ENCODE peak calls at places on chromosomes 5 and 9, in five cellular contexts. One of them, this sample, is unnamed.

GRCh38 chr5:41334221-41334620 is 120.9 kb upstream of the C6 start:
- DNase-seq in fibroblast of lung: no peak
- DNase-seq in CD8-positive, alpha-beta T cell: no peak
- DNase-seq in tibial nerve: no peak
- DNase-seq in breast epithelium: no peak
- DNase-seq in this sample: no peak

GRCh38 chr5:124289641-124290201 is 456.7 kb downstream of the ZNF608 start:
- DNase-seq in CD8-positive, alpha-beta T cell: no peak
- DNase-seq in tibial nerve: no peak
- DNase-seq in breast epithelium: no peak
- DNase-seq in fibroblast of lung: no peak
- DNase-seq in this sample: no peak

GRCh38 chr9:83708515-83709158 is 879 bp upstream of the UBQLN1 start:
- DNase-seq in CD8-positive, alpha-beta T cell: peak
- DNase-seq in breast epithelium: peak
- DNase-seq in tibial nerve: peak
- DNase-seq in fibroblast of lung: peak
- DNase-seq in this sample: peak

GRCh38 chr9:134163374-134164196 is 779 bp downstream of the RNU6ATAC start:
- DNase-seq in tibial nerve: peak
- DNase-seq in breast epithelium: no peak
- DNase-seq in CD8-positive, alpha-beta T cell: peak
- DNase-seq in fibroblast of lung: peak
- DNase-seq in this sample: peak

GRCh38 chr5:139291051-139291450 is 2.5 kb upstream of the MATR3 start:
- DNase-seq in CD8-positive, alpha-beta T cell: no peak
- DNase-seq in tibial nerve: no peak
- DNase-seq in breast epithelium: no peak
- DNase-seq in fibroblast of lung: no peak
- DNase-seq in this sample: no peak

GRCh38 chr5:28766565-28767158 is 1728.3 kb upstream of the CDH9 start:
- DNase-seq in breast epithelium: no peak
- DNase-seq in tibial nerve: no peak
- DNase-seq in fibroblast of lung: peak
- DNase-seq in CD8-positive, alpha-beta T cell: no peak
- DNase-seq in this sample: no peak

GRCh38 chr9:111095423-111095822 is 57.2 kb upstream of the LPAR1 start:
- DNase-seq in fibroblast of lung: no peak
- DNase-seq in tibial nerve: no peak
- DNase-seq in CD8-positive, alpha-beta T cell: no peak
- DNase-seq in breast epithelium: no peak
- DNase-seq in this sample: no peak

GRCh38 chr5:13188393-13188792 is 756.1 kb downstream of the DNAH5 start:
- DNase-seq in tibial nerve: no peak
- DNase-seq in CD8-positive, alpha-beta T cell: no peak
- DNase-seq in fibroblast of lung: peak
- DNase-seq in breast epithelium: no peak
- DNase-seq in this sample: no peak

GRCh38 chr9:126365780-126366179 is 39.2 kb downstream of the MVB12B start:
- DNase-seq in breast epithelium: no peak
- DNase-seq in CD8-positive, alpha-beta T cell: no peak
- DNase-seq in tibial nerve: no peak
- DNase-seq in fibroblast of lung: no peak
- DNase-seq in this sample: no peak

GRCh38 chr9:136328622-136329041 is 1.3 kb downstream of the GPSM1 start:
- DNase-seq in CD8-positive, alpha-beta T cell: no peak
- DNase-seq in tibial nerve: no peak
- DNase-seq in breast epithelium: no peak
- DNase-seq in fibroblast of lung: peak
- DNase-seq in this sample: no peak

GRCh38 chr9:107675476-107676264 is 186.1 kb upstream of the KLF4 start:
- DNase-seq in CD8-positive, alpha-beta T cell: no peak
- DNase-seq in breast epithelium: no peak
- DNase-seq in fibroblast of lung: no peak
- DNase-seq in tibial nerve: no peak
- DNase-seq in this sample: no peak

GRCh38 chr5:145946112-145946861 is 9.9 kb downstream of the SH3RF2 start:
- DNase-seq in CD8-positive, alpha-beta T cell: no peak
- DNase-seq in fibroblast of lung: peak
- DNase-seq in tibial nerve: no peak
- DNase-seq in breast epithelium: no peak
- DNase-seq in this sample: no peak

GRCh38 chr5:9686211-9686610 is 56.1 kb upstream of the TAS2R1 start:
- DNase-seq in CD8-positive, alpha-beta T cell: no peak
- DNase-seq in fibroblast of lung: peak
- DNase-seq in tibial nerve: no peak
- DNase-seq in breast epithelium: no peak
- DNase-seq in this sample: no peak

GRCh38 chr9:18438300-18438925 is 35.5 kb upstream of the ADAMTSL1 start:
- DNase-seq in tibial nerve: no peak
- DNase-seq in fibroblast of lung: peak
- DNase-seq in CD8-positive, alpha-beta T cell: no peak
- DNase-seq in breast epithelium: peak
- DNase-seq in this sample: peak

GRCh38 chr5:89566340-89566739 is 683.4 kb upstream of the MEF2C start:
- DNase-seq in fibroblast of lung: no peak
- DNase-seq in CD8-positive, alpha-beta T cell: no peak
- DNase-seq in tibial nerve: no peak
- DNase-seq in breast epithelium: no peak
- DNase-seq in this sample: no peak

GRCh38 chr9:92658611-92659010 is 11.3 kb downstream of the IPPK start:
- DNase-seq in breast epithelium: peak
- DNase-seq in fibroblast of lung: no peak
- DNase-seq in tibial nerve: no peak
- DNase-seq in CD8-positive, alpha-beta T cell: no peak
- DNase-seq in this sample: no peak

GRCh38 chr9:121738391-121738790 is 87.0 kb downstream of the DAB2IP start:
- DNase-seq in tibial nerve: no peak
- DNase-seq in breast epithelium: no peak
- DNase-seq in CD8-positive, alpha-beta T cell: no peak
- DNase-seq in fibroblast of lung: no peak
- DNase-seq in this sample: no peak

GRCh38 chr5:177264178-177264577 is 39.3 kb downstream of the RAB24 start:
- DNase-seq in breast epithelium: no peak
- DNase-seq in CD8-positive, alpha-beta T cell: no peak
- DNase-seq in fibroblast of lung: no peak
- DNase-seq in tibial nerve: no peak
- DNase-seq in this sample: no peak

GRCh38 chr9:107638922-107639321 is 149.4 kb upstream of the KLF4 start:
- DNase-seq in breast epithelium: no peak
- DNase-seq in tibial nerve: peak
- DNase-seq in fibroblast of lung: peak
- DNase-seq in CD8-positive, alpha-beta T cell: no peak
- DNase-seq in this sample: no peak

GRCh38 chr5:18829539-18829938 is 1158.5 kb downstream of the CDH18 start:
- DNase-seq in fibroblast of lung: no peak
- DNase-seq in CD8-positive, alpha-beta T cell: no peak
- DNase-seq in breast epithelium: no peak
- DNase-seq in tibial nerve: no peak
- DNase-seq in this sample: no peak

GRCh38 chr9:74281674-74282073 is 215.5 kb upstream of the RORB start:
- DNase-seq in fibroblast of lung: no peak
- DNase-seq in CD8-positive, alpha-beta T cell: no peak
- DNase-seq in breast epithelium: no peak
- DNase-seq in tibial nerve: no peak
- DNase-seq in this sample: no peak

GRCh38 chr9:136910901-136911245 is 24.6 kb downstream of the TRAF2 start:
- DNase-seq in tibial nerve: no peak
- DNase-seq in breast epithelium: no peak
- DNase-seq in CD8-positive, alpha-beta T cell: no peak
- DNase-seq in fibroblast of lung: no peak
- DNase-seq in this sample: no peak

GRCh38 chr5:172110921-172111873 is 76.8 kb downstream of the STK10 start:
- DNase-seq in fibroblast of lung: peak
- DNase-seq in tibial nerve: no peak
- DNase-seq in breast epithelium: no peak
- DNase-seq in CD8-positive, alpha-beta T cell: peak
- DNase-seq in this sample: no peak

GRCh38 chr9:89501311-89501898 is 3.5 kb upstream of the SEMA4D start:
- DNase-seq in CD8-positive, alpha-beta T cell: no peak
- DNase-seq in tibial nerve: no peak
- DNase-seq in fibroblast of lung: no peak
- DNase-seq in breast epithelium: no peak
- DNase-seq in this sample: no peak

GRCh38 chr9:131543141-131543540 is 2.2 kb upstream of the PRRT1B start:
- DNase-seq in CD8-positive, alpha-beta T cell: no peak
- DNase-seq in tibial nerve: no peak
- DNase-seq in fibroblast of lung: no peak
- DNase-seq in breast epithelium: no peak
- DNase-seq in this sample: no peak

GRCh38 chr5:142007237-142007544 is 5.6 kb downstream of the GNPDA1 start:
- DNase-seq in CD8-positive, alpha-beta T cell: no peak
- DNase-seq in fibroblast of lung: no peak
- DNase-seq in tibial nerve: no peak
- DNase-seq in breast epithelium: no peak
- DNase-seq in this sample: no peak

GRCh38 chr5:154211611-154212390 is 21.3 kb downstream of the GALNT10 start:
- DNase-seq in breast epithelium: no peak
- DNase-seq in CD8-positive, alpha-beta T cell: no peak
- DNase-seq in tibial nerve: no peak
- DNase-seq in fibroblast of lung: peak
- DNase-seq in this sample: no peak

GRCh38 chr5:26339576-26339975 is 698.8 kb downstream of the CDH9 start:
- DNase-seq in CD8-positive, alpha-beta T cell: no peak
- DNase-seq in tibial nerve: no peak
- DNase-seq in breast epithelium: no peak
- DNase-seq in fibroblast of lung: no peak
- DNase-seq in this sample: no peak

GRCh38 chr5:52655163-52655562 is 132.6 kb upstream of the ITGA1 start:
- DNase-seq in breast epithelium: no peak
- DNase-seq in tibial nerve: no peak
- DNase-seq in fibroblast of lung: no peak
- DNase-seq in CD8-positive, alpha-beta T cell: no peak
- DNase-seq in this sample: no peak

GRCh38 chr9:100587375-100587774 is 9.5 kb downstream of the CAVIN4 start:
- DNase-seq in tibial nerve: no peak
- DNase-seq in breast epithelium: no peak
- DNase-seq in fibroblast of lung: peak
- DNase-seq in CD8-positive, alpha-beta T cell: no peak
- DNase-seq in this sample: no peak

GRCh38 chr5:174503461-174504265 is 220.7 kb upstream of the MSX2 start:
- DNase-seq in tibial nerve: no peak
- DNase-seq in breast epithelium: no peak
- DNase-seq in CD8-positive, alpha-beta T cell: no peak
- DNase-seq in fibroblast of lung: peak
- DNase-seq in this sample: no peak

GRCh38 chr9:135971892-135972291 is 10.7 kb upstream of the UBAC1 start:
- DNase-seq in tibial nerve: no peak
- DNase-seq in fibroblast of lung: no peak
- DNase-seq in CD8-positive, alpha-beta T cell: peak
- DNase-seq in breast epithelium: peak
- DNase-seq in this sample: no peak

GRCh38 chr5:116939641-116940040 is 365.0 kb upstream of the SEMA6A start:
- DNase-seq in breast epithelium: no peak
- DNase-seq in tibial nerve: no peak
- DNase-seq in fibroblast of lung: no peak
- DNase-seq in CD8-positive, alpha-beta T cell: no peak
- DNase-seq in this sample: no peak

GRCh38 chr5:31410089-31410488 is 121.8 kb downstream of the DROSHA start:
- DNase-seq in fibroblast of lung: no peak
- DNase-seq in breast epithelium: no peak
- DNase-seq in CD8-positive, alpha-beta T cell: no peak
- DNase-seq in tibial nerve: no peak
- DNase-seq in this sample: no peak
- H3K27ac ChIP-seq in fibroblast of lung: no peak
- H3K27ac ChIP-seq in breast epithelium: no peak
- H3K27ac ChIP-seq in CD8-positive, alpha-beta T cell: no peak
- H3K27ac ChIP-seq in tibial nerve: no peak
- H3K27ac ChIP-seq in this sample: no peak

DNA sequence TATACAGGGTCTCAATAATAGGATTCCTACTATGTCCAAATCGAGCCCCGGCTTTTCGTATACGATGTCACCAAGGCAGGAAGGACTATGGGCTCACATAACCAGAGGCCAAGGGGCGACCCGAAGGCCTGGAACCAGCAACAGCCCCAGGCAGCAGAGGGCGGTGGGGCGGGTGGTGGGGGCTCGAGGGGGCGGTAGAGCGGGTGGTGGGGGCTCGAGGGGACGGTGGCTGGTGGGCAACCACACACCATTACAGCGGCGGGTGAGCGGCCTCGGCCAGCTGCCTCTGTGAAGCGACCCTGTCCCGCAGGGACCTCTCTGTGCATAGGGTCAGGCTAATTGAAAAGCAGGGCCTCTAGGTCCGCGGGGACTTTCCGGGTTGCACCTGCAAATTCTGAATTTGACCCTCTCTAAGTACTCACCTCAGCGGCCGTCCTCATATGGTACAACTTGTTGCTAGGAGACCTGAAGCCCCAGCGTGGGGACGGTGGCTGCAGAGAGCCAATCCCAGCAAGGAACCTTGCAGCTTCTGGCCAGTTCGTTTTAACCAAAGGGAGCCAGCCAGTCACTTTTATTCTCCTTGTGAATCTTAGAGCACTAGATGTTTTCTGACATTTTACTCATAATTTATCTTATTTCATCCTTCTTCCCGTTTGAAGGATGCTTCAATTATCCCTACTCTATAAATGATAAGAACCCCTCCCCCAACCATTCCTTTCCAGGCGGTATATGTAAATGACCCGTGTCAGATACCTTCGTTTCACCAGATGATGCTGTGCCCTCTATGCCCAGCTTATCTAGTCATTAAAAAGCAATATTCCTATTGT is at the start of gene NME5:
- DNase-seq in CD8-positive, alpha-beta T cell: no peak
- DNase-seq in breast epithelium: peak
- DNase-seq in tibial nerve: no peak
- DNase-seq in fibroblast of lung: peak
- DNase-seq in this sample: peak
- H3K27ac ChIP-seq in CD8-positive, alpha-beta T cell: no peak
- H3K27ac ChIP-seq in breast epithelium: no peak
- H3K27ac ChIP-seq in tibial nerve: no peak
- H3K27ac ChIP-seq in fibroblast of lung: no peak
- H3K27ac ChIP-seq in this sample: peak

GRCh38 chr9:129252937-129253819 is 75.1 kb upstream of the IER5L start:
- DNase-seq in breast epithelium: no peak
- DNase-seq in tibial nerve: peak
- DNase-seq in CD8-positive, alpha-beta T cell: no peak
- DNase-seq in fibroblast of lung: no peak
- DNase-seq in this sample: peak
- H3K27ac ChIP-seq in breast epithelium: peak
- H3K27ac ChIP-seq in tibial nerve: peak
- H3K27ac ChIP-seq in CD8-positive, alpha-beta T cell: no peak
- H3K27ac ChIP-seq in fibroblast of lung: no peak
- H3K27ac ChIP-seq in this sample: peak

GRCh38 chr9:72926506-72926905 is 26.3 kb downstream of the ALDH1A1 start:
- DNase-seq in tibial nerve: no peak
- DNase-seq in CD8-positive, alpha-beta T cell: no peak
- DNase-seq in breast epithelium: no peak
- DNase-seq in fibroblast of lung: no peak
- DNase-seq in this sample: no peak

GRCh38 chr9:72928042-72928507 is 24.8 kb downstream of the ALDH1A1 start:
- DNase-seq in tibial nerve: no peak
- DNase-seq in fibroblast of lung: no peak
- DNase-seq in CD8-positive, alpha-beta T cell: no peak
- DNase-seq in breast epithelium: no peak
- DNase-seq in this sample: no peak

GRCh38 chr9:72924116-72924790 is 28.6 kb downstream of the ALDH1A1 start:
- DNase-seq in breast epithelium: no peak
- DNase-seq in tibial nerve: no peak
- DNase-seq in fibroblast of lung: no peak
- DNase-seq in CD8-positive, alpha-beta T cell: no peak
- DNase-seq in this sample: no peak

GRCh38 chr9:72925126-72925810 is 27.6 kb downstream of the ALDH1A1 start:
- DNase-seq in CD8-positive, alpha-beta T cell: no peak
- DNase-seq in breast epithelium: no peak
- DNase-seq in tibial nerve: no peak
- DNase-seq in fibroblast of lung: no peak
- DNase-seq in this sample: no peak

GRCh38 chr9:72925891-72926290 is 27.0 kb downstream of the ALDH1A1 start:
- DNase-seq in fibroblast of lung: no peak
- DNase-seq in breast epithelium: no peak
- DNase-seq in tibial nerve: no peak
- DNase-seq in CD8-positive, alpha-beta T cell: no peak
- DNase-seq in this sample: no peak
- H3K27ac ChIP-seq in fibroblast of lung: no peak
- H3K27ac ChIP-seq in breast epithelium: no peak
- H3K27ac ChIP-seq in tibial nerve: peak
- H3K27ac ChIP-seq in CD8-positive, alpha-beta T cell: no peak
- H3K27ac ChIP-seq in this sample: no peak

This sample was measured in caudate nucleus.